ENCODE peak calls at places on chromosome 14, in eight cellular contexts. N, G, C, J, L, M, D and P are unnamed samples.

GRCh38 chr14:100762089-100762515 is 35.4 kb downstream of the DLK1 start:
- DNase-seq in G (peak), J (no peak), C (peak), L (no peak), M (no peak), N (no peak), D (no peak), P (no peak)

GRCh38 chr14:38490273-38490672 is 234.4 kb upstream of the CLEC14A start:
- DNase-seq in L (no peak), J (no peak), C (no peak), D (no peak), M (no peak), G (no peak), N (no peak), P (no peak)

GRCh38 chr14:52840916-52841315 is 49.5 kb upstream of the GNPNAT1 start:
- DNase-seq in J (no peak), M (no peak), D (peak), L (no peak), N (no peak), C (peak), G (no peak), P (no peak)

GRCh38 chr14:95267306-95267705 is 52.4 kb downstream of the CLMN start:
- DNase-seq in D (no peak), G (no peak), N (no peak), C (no peak), J (no peak), L (peak), M (no peak), P (no peak)

GRCh38 chr14:33745163-33745562 is 205.7 kb downstream of the EGLN3 start:
- DNase-seq in J (no peak), N (no peak), G (no peak), C (peak), M (no peak), D (no peak), L (no peak), P (no peak)

GRCh38 chr14:97411938-97412612 is 614.9 kb downstream of the VRK1 start:
- DNase-seq in M (no peak), G (no peak), N (peak), L (peak), J (no peak), C (no peak), D (no peak), P (no peak)

GRCh38 chr14:96698846-96699543 is 98.2 kb upstream of the VRK1 start:
- DNase-seq in J (no peak), C (no peak), L (peak), M (no peak), G (no peak), N (no peak), D (no peak), P (no peak)

GRCh38 chr14:21902561-21903199 is 229.1 kb upstream of the OR4E1 start:
- DNase-seq in J (no peak), C (no peak), L (peak), D (no peak), G (no peak), M (no peak), N (no peak), P (no peak)

GRCh38 chr14:59189281-59189821 is 884 bp downstream of the DAAM1 start:
- DNase-seq in M (peak), J (no peak), N (peak), D (no peak), C (peak), G (no peak), L (peak), P (no peak)

GRCh38 chr14:93954900-93955891 is 21.2 kb downstream of the ASB2 start:
- DNase-seq in N (no peak), L (peak), G (no peak), C (no peak), D (no peak), J (no peak), M (no peak), P (no peak)

GRCh38 chr14:61524211-61524806 is 171.0 kb upstream of the HIF1A start:
- DNase-seq in D (peak), J (no peak), N (no peak), M (peak), C (peak), G (no peak), L (no peak), P (no peak)

GRCh38 chr14:60757617-60758016 is 23.1 kb downstream of the MNAT1 start:
- DNase-seq in C (peak), L (no peak), G (peak), J (no peak), N (no peak), D (no peak), M (no peak), P (no peak)

GRCh38 chr14:22900088-22900799 is 17.2 kb downstream of the REM2 start:
- DNase-seq in M (peak), G (no peak), D (peak), C (peak), J (no peak), N (peak), L (peak), P (no peak)

GRCh38 chr14:66610154-66610563 is 102.2 kb downstream of the GPHN start:
- DNase-seq in D (no peak), M (no peak), G (no peak), C (peak), J (no peak), L (peak), N (no peak), P (no peak)
- TF ChIP-seq CTCF in D (no peak), M (no peak), G (peak), C (peak), J (no peak), L (peak), N (peak), P (no peak)

GRCh38 chr14:69708049-69708448 is 58.9 kb upstream of the SRSF5 start:
- DNase-seq in N (no peak), J (no peak), M (no peak), C (no peak), G (no peak), D (no peak), L (no peak), P (no peak)

GRCh38 chr14:69711065-69711464 is 55.9 kb upstream of the SRSF5 start:
- DNase-seq in D (peak), N (no peak), J (peak), L (no peak), M (peak), C (peak), G (no peak), P (no peak)

GRCh38 chr14:69710378-69710777 is 56.6 kb upstream of the SRSF5 start:
- DNase-seq in L (no peak), N (no peak), D (no peak), G (no peak), M (no peak), C (no peak), J (no peak), P (no peak)

GRCh38 chr14:69711471-69712216 is 55.3 kb upstream of the SRSF5 start:
- DNase-seq in D (no peak), G (no peak), C (no peak), N (no peak), L (no peak), M (no peak), J (no peak), P (no peak)

DNA sequence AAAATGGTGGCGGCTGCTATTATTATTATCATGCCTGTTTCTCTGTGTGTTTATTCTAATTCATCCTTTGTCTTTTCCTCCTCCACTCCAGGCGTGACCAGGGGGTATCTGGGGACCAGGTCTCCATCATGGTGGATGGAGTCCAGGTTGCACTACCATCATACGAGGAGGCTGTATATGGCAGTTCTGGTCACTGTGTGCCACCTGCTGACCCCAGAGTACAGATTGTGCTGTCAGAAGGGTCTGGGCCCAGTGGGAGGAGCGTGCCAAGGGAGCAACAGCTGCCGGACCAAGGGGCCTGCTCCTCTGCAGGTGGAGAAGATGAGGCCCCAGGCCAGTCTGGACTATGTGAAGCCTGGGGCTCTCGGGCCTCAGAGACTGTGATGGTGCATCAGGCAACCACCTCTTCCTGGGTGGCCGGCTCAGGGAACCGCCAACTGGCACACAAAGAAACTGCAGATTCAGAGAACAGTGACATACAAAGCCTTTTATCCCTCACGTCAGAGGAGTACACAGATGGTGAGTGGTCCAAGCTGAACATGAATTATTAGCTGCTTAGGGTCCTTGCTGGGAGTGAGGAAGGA is 58.3 kb upstream of the SRSF5 start:
- DNase-seq in L (peak), M (no peak), D (no peak), G (no peak), N (peak), J (no peak), C (no peak), P (no peak)
- TF ChIP-seq CTCF in L (peak), M (no peak), D (peak), G (peak), N (no peak), J (no peak), C (peak), P (no peak)

DNA sequence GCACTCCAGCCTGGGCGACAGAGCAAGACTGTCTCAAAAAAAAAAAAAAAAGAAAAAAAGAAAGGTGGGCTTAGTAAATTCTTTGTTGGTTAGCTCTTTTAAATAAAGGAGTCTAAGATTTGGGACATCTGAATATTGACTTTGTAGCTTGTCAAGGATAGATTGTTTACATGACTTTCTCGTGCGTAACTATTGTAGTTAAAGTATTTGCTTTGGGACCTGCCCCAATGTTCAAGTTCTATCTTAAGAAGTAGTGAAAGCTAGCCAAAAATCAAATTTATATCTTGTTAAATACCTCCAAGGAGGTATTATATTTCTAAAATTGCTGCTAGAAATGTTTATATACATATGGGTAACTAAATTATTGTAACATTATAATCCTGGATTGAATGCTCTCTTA is 32.4 kb downstream of the PTPN21 start:
- DNase-seq in M (no peak), J (no peak), G (no peak), C (no peak), L (no peak), N (no peak), D (no peak), P (no peak)
- TF ChIP-seq CTCF in M (no peak), J (no peak), G (no peak), C (no peak), L (no peak), N (no peak), D (no peak), P (no peak)

GRCh38 chr14:81326451-81326850 is 73.7 kb downstream of the STON2 start:
- DNase-seq in L (no peak), M (no peak), N (no peak), C (no peak), G (no peak), D (no peak), J (no peak), P (no peak)

GRCh38 chr14:81319946-81320345 is 80.2 kb downstream of the STON2 start:
- DNase-seq in M (no peak), N (no peak), C (no peak), D (no peak), G (no peak), J (no peak), L (no peak), P (no peak)

GRCh38 chr14:81319314-81319713 is 80.8 kb downstream of the STON2 start:
- DNase-seq in J (no peak), D (no peak), M (no peak), L (no peak), C (no peak), N (no peak), G (no peak), P (no peak)

GRCh38 chr14:81323094-81323493 is 77.0 kb downstream of the STON2 start:
- DNase-seq in C (no peak), L (no peak), M (no peak), G (no peak), N (no peak), J (no peak), D (no peak), P (no peak)

GRCh38 chr14:81323621-81324400 is 76.3 kb downstream of the STON2 start:
- DNase-seq in N (peak), J (no peak), D (no peak), M (peak), G (no peak), L (no peak), C (no peak), P (peak)
- TF ChIP-seq CTCF in N (no peak), J (no peak), D (no peak), M (no peak), G (no peak), L (no peak), C (no peak), P (no peak)

DNA sequence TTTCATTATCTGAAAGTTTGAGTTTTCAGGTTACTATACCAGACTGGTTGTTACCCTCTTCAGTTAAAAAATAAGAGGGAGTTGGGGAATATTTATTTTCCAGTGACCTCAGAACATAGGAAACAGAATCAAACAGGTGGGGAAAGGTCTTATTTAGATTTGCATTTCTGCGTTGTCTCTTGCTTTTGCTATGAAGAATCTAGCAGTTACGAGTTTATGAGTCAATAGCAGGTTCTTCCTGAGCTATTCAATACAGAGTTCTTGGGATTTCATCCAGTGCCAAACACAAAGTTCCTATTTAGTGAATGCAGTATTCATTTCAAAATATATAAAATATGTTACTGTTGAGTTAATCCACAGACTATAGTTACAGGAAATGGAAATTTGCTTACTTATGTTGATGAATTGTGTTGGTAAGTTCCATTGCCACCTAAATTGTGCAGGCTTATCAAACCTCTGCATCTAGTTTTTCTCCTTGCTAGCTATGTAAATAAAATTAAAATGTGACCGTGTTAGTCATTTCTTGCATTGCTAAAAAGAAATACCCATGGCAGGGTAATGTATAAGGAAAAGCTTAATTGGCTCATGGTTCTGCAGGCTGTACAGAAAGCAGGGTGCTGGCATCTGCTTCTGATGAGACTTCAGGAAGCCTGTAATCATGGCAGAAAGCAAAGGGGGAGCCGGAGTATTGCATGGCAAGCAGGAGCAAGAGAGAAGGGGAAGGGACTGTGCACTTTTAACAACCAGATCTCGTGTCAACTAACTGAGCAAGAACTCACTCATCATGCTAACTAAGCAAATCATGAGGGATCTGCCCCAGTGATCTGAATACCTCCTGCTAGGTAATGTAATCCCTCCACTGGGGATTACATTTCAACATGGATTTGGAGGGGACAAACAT is 110.2 kb downstream of the KTN1 start:
- DNase-seq in D (no peak), M (no peak), L (peak), C (no peak), N (no peak), G (no peak), J (no peak), P (no peak)
- TF ChIP-seq CTCF in D (no peak), M (no peak), L (no peak), C (no peak), N (no peak), G (no peak), J (no peak), P (no peak)

DNA sequence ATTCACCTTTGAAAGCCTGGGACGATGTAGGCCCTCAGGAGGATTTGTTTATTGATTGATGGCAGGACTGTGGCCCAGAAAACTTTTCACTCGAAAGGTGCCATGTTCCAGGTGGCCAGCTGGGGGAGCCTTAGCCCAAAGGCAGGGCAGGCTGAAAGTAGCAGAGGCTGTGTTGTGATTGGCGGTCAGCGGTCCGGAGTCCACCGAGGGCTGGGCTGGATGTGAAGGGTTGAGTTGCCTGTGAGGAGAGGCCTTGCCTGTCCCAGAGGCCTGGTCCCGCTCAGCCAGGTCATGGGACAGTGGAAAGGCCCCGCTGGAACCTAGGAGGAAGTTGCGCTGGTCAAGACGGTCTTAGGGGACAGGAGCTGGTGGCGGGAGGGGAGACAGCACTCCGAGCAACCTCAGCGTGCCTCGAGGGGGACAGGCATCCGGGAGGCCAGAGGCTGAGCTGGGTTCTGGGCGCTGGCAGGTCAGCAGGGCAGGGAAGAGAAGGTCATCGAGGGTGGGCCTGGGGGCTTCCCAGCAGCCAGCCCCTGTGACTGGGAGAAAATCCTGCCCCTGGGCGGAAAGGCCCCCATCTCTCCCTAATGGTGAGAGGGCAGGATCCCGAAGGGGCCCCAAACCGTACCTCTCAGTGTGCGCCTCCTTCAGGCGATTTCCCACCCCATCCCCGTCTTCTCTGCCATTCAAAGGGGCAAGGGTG is 26.3 kb downstream of the CMA1 start:
- DNase-seq in L (peak), D (no peak), C (peak), G (no peak), M (peak), J (no peak), N (peak), P (peak)
- TF ChIP-seq CTCF in L (peak), D (peak), C (peak), G (peak), M (peak), J (no peak), N (peak), P (peak)

GRCh38 chr14:106459971-106460730 is 933.8 kb downstream of the TMEM121 start:
- DNase-seq in M (no peak), J (no peak), N (peak), G (no peak), C (no peak), D (peak), L (peak), P (no peak)
- TF ChIP-seq CTCF in M (peak), J (no peak), N (no peak), G (no peak), C (no peak), D (peak), L (peak), P (no peak)